ENCODE peak calls at places on chromosomes 11 and 22, in five cellular contexts. R is Peyer's patch, H is DND-41, B is AG04450, C is cardiac fibroblast. Y is an unnamed sample.

GRCh38 chr11:86101493-86101892 is 32.6 kb upstream of the PICALM start:
- DNase-seq in R (no peak), B (no peak), H (no peak), C (no peak), Y (no peak)

GRCh38 chr11:134542401-134543143 is 130.5 kb upstream of the B3GAT1 start:
- DNase-seq in R (no peak), H (no peak), B (no peak), C (no peak), Y (no peak)

GRCh38 chr11:70176940-70177689 is 26.0 kb upstream of the FADD start:
- DNase-seq in H (peak), C (no peak), B (no peak), R (no peak), Y (no peak)

GRCh38 chr22:23245045-23245798 is 64.9 kb downstream of the BCR start:
- DNase-seq in B (no peak), H (no peak), C (no peak), R (no peak), Y (no peak)

GRCh38 chr11:119741369-119742262 is 12.6 kb upstream of the NECTIN1 start:
- DNase-seq in B (no peak), H (peak), R (no peak), C (peak), Y (peak)

GRCh38 chr11:97880209-97880608 is 1140.5 kb upstream of the CNTN5 start:
- DNase-seq in B (no peak), R (no peak), H (no peak), C (no peak), Y (no peak)

GRCh38 chr11:110199184-110199981 is 97.0 kb downstream of the RDX start:
- DNase-seq in H (no peak), B (no peak), C (peak), R (no peak), Y (no peak)

GRCh38 chr11:113096661-113097060 is 135.4 kb downstream of the NCAM1 start:
- DNase-seq in C (no peak), H (no peak), B (no peak), R (no peak), Y (no peak)

GRCh38 chr11:60657880-60658279 is 41.5 kb upstream of the MS4A8 start:
- DNase-seq in H (no peak), R (no peak), C (no peak), B (no peak), Y (no peak)

GRCh38 chr11:1026163-1026450 is 10.4 kb downstream of the MUC6 start:
- DNase-seq in H (no peak), C (no peak), B (no peak), R (no peak), Y (no peak)

GRCh38 chr22:20857838-20858614 is 585 bp downstream of the PI4KA start:
- DNase-seq in R (peak), C (peak), B (peak), H (peak), Y (peak)

GRCh38 chr11:117044287-117045035 is 53.8 kb downstream of the SIK3 start:
- DNase-seq in B (no peak), C (no peak), R (no peak), H (no peak), Y (no peak)

GRCh38 chr11:69327741-69328191 is 33.8 kb downstream of the MYEOV start:
- DNase-seq in C (no peak), H (no peak), R (peak), B (no peak), Y (no peak)

GRCh38 chr11:36540998-36541397 is 26.8 kb upstream of the RAG1 start:
- DNase-seq in H (peak), B (no peak), R (no peak), C (peak), Y (no peak)

GRCh38 chr22:20191803-20192202 is 40.9 kb upstream of the CCDC188 start:
- DNase-seq in B (no peak), H (no peak), R (no peak), C (no peak), Y (no peak)

GRCh38 chr22:44387486-44387885 is 74.7 kb upstream of the SHISAL1 start:
- DNase-seq in H (no peak), B (no peak), C (no peak), R (no peak), Y (no peak)

GRCh38 chr11:86738615-86739014 is 61.7 kb upstream of the PRSS23 start:
- DNase-seq in C (no peak), H (no peak), R (no peak), B (no peak), Y (no peak)

GRCh38 chr11:122706689-122707088 is 51.2 kb downstream of the UBASH3B start:
- DNase-seq in R (no peak), C (peak), B (no peak), H (no peak), Y (no peak)

GRCh38 chr11:4551346-4551979 is 6.5 kb downstream of the OR52M1 start:
- DNase-seq in R (no peak), B (no peak), H (no peak), C (peak), Y (no peak)

GRCh38 chr22:50218996-50219727 is 18.4 kb downstream of the SELENOO start:
- DNase-seq in C (peak), R (no peak), B (peak), H (peak), Y (no peak)

GRCh38 chr11:2844116-2844515 is 41.5 kb downstream of the CDKN1C start:
- DNase-seq in B (no peak), C (no peak), R (no peak), H (peak), Y (no peak)

GRCh38 chr11:7279676-7280075 is 28.0 kb downstream of the SYT9 start:
- DNase-seq in B (no peak), R (no peak), C (no peak), H (no peak), Y (no peak)

GRCh38 chr11:6523253-6523652 is 26.2 kb downstream of the DNHD1 start:
- DNase-seq in R (no peak), C (no peak), H (no peak), B (no peak), Y (no peak)

DNA sequence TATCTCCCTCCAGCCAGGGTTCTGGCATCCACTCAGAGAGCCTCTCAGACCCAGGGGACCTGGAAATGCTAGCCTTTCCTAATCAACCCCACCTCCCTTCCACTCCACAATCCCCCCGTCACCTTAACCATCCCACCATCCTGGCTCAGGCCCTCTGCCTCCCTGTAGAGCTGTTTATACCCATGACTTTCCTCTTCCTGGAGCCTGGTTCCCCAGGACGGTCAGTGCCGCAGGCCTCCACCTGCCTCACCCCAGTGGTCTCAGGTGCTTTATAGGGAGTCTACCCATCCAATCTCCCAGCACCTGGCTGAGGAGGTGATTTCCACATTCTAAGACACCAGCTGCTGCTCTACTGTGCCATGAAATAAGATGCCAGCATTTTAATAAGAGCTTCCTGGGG is 1159.5 kb downstream of the TBC1D22A start:
- DNase-seq in R (no peak), B (no peak), H (no peak), C (no peak), Y (no peak)
- H3K4me3 ChIP-seq in R (no peak), B (no peak), H (no peak), C (no peak), Y (no peak)

DNA sequence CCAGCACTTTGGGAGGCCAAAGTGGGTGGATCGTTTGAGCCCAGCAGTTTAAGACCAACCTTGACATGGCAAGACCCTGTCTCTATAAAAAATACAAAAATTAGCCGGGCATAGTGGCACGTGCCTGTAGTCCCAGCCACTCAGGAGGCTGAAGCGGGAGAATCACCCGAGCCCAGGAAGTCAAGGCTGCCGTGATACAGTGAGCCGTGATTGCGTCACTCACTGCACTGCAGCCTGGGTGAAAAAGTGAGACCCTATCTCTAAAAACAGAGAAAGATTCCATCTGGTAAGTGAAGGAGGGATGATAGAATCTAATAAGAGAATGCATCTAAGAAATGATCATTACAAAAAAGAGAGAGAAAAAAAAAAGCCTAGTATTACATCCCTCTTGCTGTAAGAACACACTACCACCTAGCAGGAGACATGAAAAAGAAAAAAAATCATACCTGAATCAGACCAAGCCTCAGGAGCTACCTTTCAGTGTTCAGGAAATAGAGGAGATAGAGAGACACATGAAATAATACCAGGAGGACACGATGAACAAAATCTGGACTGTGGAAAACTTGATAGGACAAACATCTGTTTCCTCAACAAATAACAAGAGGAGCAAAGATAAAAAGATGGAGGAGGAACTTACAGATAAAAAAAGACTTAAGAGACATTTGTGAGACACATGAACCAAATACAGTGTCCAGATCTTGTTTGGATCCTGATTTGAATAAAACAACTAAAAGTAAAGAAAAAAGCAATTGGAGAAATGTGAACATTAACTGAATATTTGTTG is 12.2 kb upstream of the KCNE3 start:
- DNase-seq in R (no peak), H (no peak), B (no peak), C (no peak), Y (no peak)
- TF ChIP-seq CTCF in R (no peak), H (no peak), B (no peak), C (no peak), Y (no peak)

GRCh38 chr22:48580481-48580970 is 1247.1 kb downstream of the BRD1 start:
- DNase-seq in B (no peak), C (no peak), H (peak), R (no peak), Y (no peak)
- H3K4me3 ChIP-seq in B (no peak), C (no peak), H (no peak), R (no peak), Y (no peak)

DNA sequence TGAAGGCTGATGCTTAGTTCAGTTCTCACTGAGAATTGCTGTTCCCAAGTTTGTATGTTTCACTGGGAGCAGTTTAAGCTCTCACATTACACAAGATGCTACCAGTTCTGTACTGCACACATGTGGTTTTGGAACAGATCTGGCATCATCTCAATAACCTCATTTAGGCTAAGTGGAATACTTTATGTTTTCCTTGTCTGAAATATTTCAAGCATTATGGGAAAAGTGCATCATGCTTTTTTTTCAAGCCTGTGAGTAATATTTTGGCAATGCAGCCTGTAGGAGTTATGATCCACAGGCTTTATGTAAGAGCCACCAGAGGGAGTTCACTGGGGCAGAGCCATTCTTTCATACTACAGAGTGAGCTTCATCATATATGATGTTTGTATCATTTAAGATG is 141.5 kb downstream of the OR4C45 start:
- DNase-seq in H (no peak), R (no peak), B (no peak), C (peak), Y (no peak)
- TF ChIP-seq CTCF in H (peak), R (no peak), B (no peak), C (peak), Y (no peak)

GRCh38 chr11:83168756-83169155 is 11.8 kb downstream of the PCF11 start:
- DNase-seq in C (no peak), B (no peak), R (no peak), H (no peak), Y (no peak)
- H3K4me3 ChIP-seq in C (no peak), B (no peak), R (no peak), H (no peak), Y (no peak)

DNA sequence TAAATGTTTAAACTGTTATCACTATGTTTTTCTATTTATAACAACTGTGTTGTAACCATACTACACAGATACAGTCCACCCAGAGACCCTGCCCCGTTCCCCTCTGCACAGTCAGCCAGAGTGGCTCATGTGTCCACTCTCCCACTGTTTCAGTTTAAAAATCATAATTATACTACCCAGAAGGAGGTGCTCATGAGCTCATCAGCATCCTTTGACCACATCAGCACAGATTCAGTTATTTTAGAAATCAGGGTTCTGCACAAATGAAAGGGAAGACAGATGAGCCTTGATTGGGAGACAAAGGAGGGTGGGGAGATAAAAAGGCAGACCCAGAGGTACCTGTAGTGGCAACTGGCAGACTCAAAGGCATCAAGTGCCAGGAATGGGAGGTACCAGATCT is 124.3 kb downstream of the RCN1 start:
- DNase-seq in R (no peak), B (no peak), H (no peak), C (no peak), Y (no peak)
- TF ChIP-seq CTCF in R (no peak), B (no peak), H (no peak), C (no peak), Y (no peak)

Y was measured in CD8-positive, alpha-beta T cell.